ENCODE peak calls at places on chromosomes 7 and 10, in four cellular contexts. C is NCI-H460, Y is cardiac fibroblast, I is memory B cell. L is an unnamed sample.

GRCh38 chr10:73251683-73252444 is 580 bp downstream of the MRPS16 start:
- DNase-seq in Y (no peak), C (no peak), I (no peak), L (no peak)

GRCh38 chr10:27446091-27446918 is 57.8 kb upstream of the RAB18 start:
- DNase-seq in Y (peak), C (peak), I (peak), L (peak)

GRCh38 chr7:44201813-44202212 is 1.0 kb downstream of the YKT6 start:
- DNase-seq in C (no peak), I (no peak), Y (no peak), L (no peak)

GRCh38 chr10:45422207-45422606 is 48.2 kb downstream of the ALOX5 start:
- DNase-seq in I (no peak), Y (no peak), C (no peak), L (no peak)

GRCh38 chr10:61346946-61347345 is 106.2 kb downstream of the TMEM26 start:
- DNase-seq in Y (no peak), C (no peak), I (no peak), L (no peak)

GRCh38 chr10:63554666-63555065 is 33.5 kb downstream of the REEP3 start:
- DNase-seq in I (peak), Y (peak), C (no peak), L (no peak)

GRCh38 chr7:158428131-158428841 is 159.3 kb downstream of the PTPRN2 start:
- DNase-seq in C (no peak), I (no peak), Y (no peak), L (no peak)

GRCh38 chr10:35585903-35586535 is 19.1 kb upstream of the GJD4 start:
- DNase-seq in I (no peak), C (no peak), Y (no peak), L (no peak)

GRCh38 chr10:101263146-101263837 is 34.0 kb upstream of the LBX1 start:
- DNase-seq in C (no peak), Y (no peak), I (no peak), L (no peak)

GRCh38 chr10:538895-539294 is 150.6 kb downstream of the DIP2C start:
- DNase-seq in Y (peak), I (no peak), C (no peak), L (no peak)

GRCh38 chr7:121385800-121386179 is 10.3 kb downstream of the FAM3C start:
- DNase-seq in C (no peak), Y (peak), I (peak), L (no peak)

GRCh38 chr10:132865236-132865635 is 77.1 kb downstream of the CFAP46 start:
- DNase-seq in C (no peak), I (no peak), Y (no peak), L (no peak)

GRCh38 chr10:92493362-92493761 is 80.5 kb downstream of the IDE start:
- DNase-seq in I (no peak), C (no peak), Y (no peak), L (no peak)

L was measured in COLO829.